ENCODE peak calls at places on chromosomes 1 and 21, in six cellular contexts. X is stimulated activated CD4-positive, alpha-beta T cell treated with anti-CD3 and anti-CD28 coated beads, TNF-alpha, amount 100 ng/mL, for 48 hours; B is naive B cell; F is HS-27A; H is stimulated activated CD8-positive, alpha-beta memory T cell treated with anti-CD3 and anti-CD28 coated beads, Interleukin-4, amount 100 ng/mL, for 4 hours; Z is glutamatergic neuron. I is an unnamed sample.

GRCh38 chr1:39116868-39117728 is 87.4 kb upstream of the MACF1 start:
- DNase-seq in X (no peak), B (no peak), F (no peak), H (no peak), Z (no peak), I (no peak)

GRCh38 chr1:2284932-2285331 is 56.8 kb downstream of the SKI start:
- DNase-seq in X (no peak), B (no peak), F (no peak), H (no peak), Z (no peak), I (no peak)

GRCh38 chr1:245108909-245109308 is 45.9 kb upstream of the KIF26B start:
- DNase-seq in X (no peak), B (no peak), F (no peak), H (no peak), Z (no peak), I (no peak)

GRCh38 chr1:94971491-94971924 is 44.6 kb upstream of the CNN3 start:
- DNase-seq in X (no peak), B (no peak), F (peak; percentile 79), H (no peak), Z (no peak), I (no peak)

GRCh38 chr1:201053155-201053860 is 29.8 kb upstream of the KIF21B start:
- DNase-seq in X (no peak), B (no peak), F (no peak), H (no peak), Z (no peak), I (no peak)

GRCh38 chr1:21537511-21537931 is 28.3 kb downstream of the ALPL start:
- DNase-seq in X (no peak), B (no peak), F (no peak), H (no peak), Z (no peak), I (no peak)

GRCh38 chr1:91555821-91556531 is 55.3 kb downstream of the CDC7 start:
- DNase-seq in X (peak; percentile 49), B (no peak), F (no peak), H (peak; percentile 32), Z (no peak), I (peak; percentile 37)

GRCh38 chr1:21825393-21825792 is 13.3 kb downstream of the LDLRAD2 start:
- DNase-seq in X (no peak), B (no peak), F (no peak), H (no peak), Z (no peak), I (no peak)

GRCh38 chr1:76919123-76919522 is 51.8 kb downstream of the ST6GALNAC5 start:
- DNase-seq in X (no peak), B (no peak), F (no peak), H (no peak), Z (no peak), I (no peak)

GRCh38 chr1:243487649-243488227 is 231.9 kb downstream of the SDCCAG8 start:
- DNase-seq in X (no peak), B (no peak), F (no peak), H (no peak), Z (no peak), I (no peak)

GRCh38 chr1:52668711-52669110 is 29.4 kb downstream of the COA7 start:
- DNase-seq in X (no peak), B (no peak), F (peak; percentile 20), H (no peak), Z (no peak), I (no peak)

GRCh38 chr1:85258536-85259117 is 835 bp downstream of the C1orf52 start:
- DNase-seq in X (no peak), B (no peak), F (no peak), H (no peak), Z (no peak), I (no peak)

GRCh38 chr21:42524341-42525227 is 10.9 kb downstream of the SLC37A1 start:
- DNase-seq in X (no peak), B (peak; percentile 93), F (no peak), H (peak; percentile 40), Z (peak; percentile 82), I (no peak)

GRCh38 chr1:47216278-47217059 is 15.6 kb downstream of the TAL1 start:
- DNase-seq in X (no peak), B (no peak), F (no peak), H (no peak), Z (no peak), I (no peak)

GRCh38 chr1:203675596-203676347 is 49.1 kb downstream of the ATP2B4 start:
- DNase-seq in X (no peak), B (no peak), F (no peak), H (no peak), Z (no peak), I (no peak)

GRCh38 chr1:185719021-185719420 is 15.2 kb upstream of the HMCN1 start:
- DNase-seq in X (no peak), B (no peak), F (peak; percentile 82), H (no peak), Z (peak; percentile 22), I (no peak)

GRCh38 chr1:36735939-36736730 is 253.4 kb upstream of the CSF3R start:
- DNase-seq in X (no peak), B (no peak), F (no peak), H (no peak), Z (no peak), I (no peak)

GRCh38 chr1:40413527-40414252 is 36.6 kb upstream of the ZFP69B start:
- DNase-seq in X (no peak), B (no peak), F (no peak), H (no peak), Z (no peak), I (no peak)

GRCh38 chr1:222105861-222106260 is 364.0 kb upstream of the DUSP10 start:
- DNase-seq in X (no peak), B (no peak), F (no peak), H (no peak), Z (no peak), I (no peak)